ENCODE peak calls at places on chromosomes 4 and X, in five cellular contexts. One of them, this sample, is unnamed. For H3K36me3, the result is how much of the 10 kb centered on the place peaks cover.

GRCh38 chr4:172938870-172939269 is 229.7 kb upstream of the GALNT7 start:
- DNase-seq in neuronal stem cell: no peak
- DNase-seq in CD4-positive, CD25-positive, alpha-beta regulatory T cell: no peak
- DNase-seq in left ventricle myocardium inferior: no peak
- DNase-seq in OCI-LY7: no peak
- DNase-seq in this sample: no peak

GRCh38 chrX:97215166-97215565 is 331.5 kb downstream of the RPA4 start:
- DNase-seq in OCI-LY7: no peak
- DNase-seq in left ventricle myocardium inferior: no peak
- DNase-seq in CD4-positive, CD25-positive, alpha-beta regulatory T cell: no peak
- DNase-seq in neuronal stem cell: no peak
- DNase-seq in this sample: no peak

GRCh38 chrX:129743835-129744234 is 5.1 kb downstream of the XPNPEP2 start:
- DNase-seq in neuronal stem cell: no peak
- DNase-seq in CD4-positive, CD25-positive, alpha-beta regulatory T cell: no peak
- DNase-seq in left ventricle myocardium inferior: no peak
- DNase-seq in OCI-LY7: no peak
- DNase-seq in this sample: no peak

GRCh38 chr4:51825341-51825740 is 17.6 kb upstream of the DCUN1D4 start:
- DNase-seq in neuronal stem cell: no peak
- DNase-seq in OCI-LY7: no peak
- DNase-seq in CD4-positive, CD25-positive, alpha-beta regulatory T cell: no peak
- DNase-seq in left ventricle myocardium inferior: no peak
- DNase-seq in this sample: no peak

GRCh38 chrX:45697591-45697990 is 496.9 kb upstream of the DIPK2B start:
- DNase-seq in left ventricle myocardium inferior: no peak
- DNase-seq in neuronal stem cell: no peak
- DNase-seq in OCI-LY7: no peak
- DNase-seq in CD4-positive, CD25-positive, alpha-beta regulatory T cell: no peak
- DNase-seq in this sample: no peak

GRCh38 chr4:85058551-85058950 is 92.1 kb upstream of the WDFY3 start:
- DNase-seq in neuronal stem cell: no peak
- DNase-seq in CD4-positive, CD25-positive, alpha-beta regulatory T cell: no peak
- DNase-seq in left ventricle myocardium inferior: no peak
- DNase-seq in OCI-LY7: no peak
- DNase-seq in this sample: no peak

GRCh38 chr4:86359944-86360478 is at the start of gene MAPK10:
- DNase-seq in OCI-LY7: peak
- DNase-seq in left ventricle myocardium inferior: peak
- DNase-seq in CD4-positive, CD25-positive, alpha-beta regulatory T cell: peak
- DNase-seq in neuronal stem cell: peak
- DNase-seq in this sample: peak

GRCh38 chr4:145351922-145352321 is 129.7 kb upstream of the SMAD1 start:
- DNase-seq in left ventricle myocardium inferior: no peak
- DNase-seq in neuronal stem cell: no peak
- DNase-seq in CD4-positive, CD25-positive, alpha-beta regulatory T cell: no peak
- DNase-seq in OCI-LY7: no peak
- DNase-seq in this sample: no peak

GRCh38 chr4:24477919-24478318 is 106.4 kb downstream of the DHX15 start:
- DNase-seq in CD4-positive, CD25-positive, alpha-beta regulatory T cell: no peak
- DNase-seq in neuronal stem cell: no peak
- DNase-seq in OCI-LY7: no peak
- DNase-seq in left ventricle myocardium inferior: peak
- DNase-seq in this sample: peak

GRCh38 chrX:38192007-38192625 is 28.6 kb downstream of the SRPX start:
- DNase-seq in OCI-LY7: peak
- DNase-seq in CD4-positive, CD25-positive, alpha-beta regulatory T cell: no peak
- DNase-seq in neuronal stem cell: no peak
- DNase-seq in left ventricle myocardium inferior: no peak
- DNase-seq in this sample: peak

GRCh38 chr4:38368612-38369011 is 295.4 kb upstream of the KLF3 start:
- DNase-seq in CD4-positive, CD25-positive, alpha-beta regulatory T cell: no peak
- DNase-seq in left ventricle myocardium inferior: no peak
- DNase-seq in neuronal stem cell: no peak
- DNase-seq in OCI-LY7: no peak
- DNase-seq in this sample: no peak

GRCh38 chr4:53012738-53013137 is 150.6 kb downstream of the RASL11B start:
- DNase-seq in neuronal stem cell: no peak
- DNase-seq in CD4-positive, CD25-positive, alpha-beta regulatory T cell: no peak
- DNase-seq in OCI-LY7: no peak
- DNase-seq in left ventricle myocardium inferior: no peak
- DNase-seq in this sample: no peak

GRCh38 chr4:161320377-161320776 is 843.4 kb downstream of the FSTL5 start:
- DNase-seq in OCI-LY7: peak
- DNase-seq in left ventricle myocardium inferior: no peak
- DNase-seq in CD4-positive, CD25-positive, alpha-beta regulatory T cell: no peak
- DNase-seq in neuronal stem cell: peak
- DNase-seq in this sample: peak

GRCh38 chr4:56197387-56197786 is 189.9 kb downstream of the AASDH start:
- DNase-seq in neuronal stem cell: no peak
- DNase-seq in CD4-positive, CD25-positive, alpha-beta regulatory T cell: no peak
- DNase-seq in OCI-LY7: no peak
- DNase-seq in left ventricle myocardium inferior: no peak
- DNase-seq in this sample: no peak

GRCh38 chr4:80446248-80446647 is 110.7 kb downstream of the CFAP299 start:
- DNase-seq in OCI-LY7: no peak
- DNase-seq in CD4-positive, CD25-positive, alpha-beta regulatory T cell: no peak
- DNase-seq in neuronal stem cell: no peak
- DNase-seq in left ventricle myocardium inferior: no peak
- DNase-seq in this sample: no peak

GRCh38 chr4:70601422-70602039 is 9.5 kb downstream of the AMBN start:
- DNase-seq in neuronal stem cell: peak
- DNase-seq in OCI-LY7: peak
- DNase-seq in left ventricle myocardium inferior: no peak
- DNase-seq in CD4-positive, CD25-positive, alpha-beta regulatory T cell: peak
- DNase-seq in this sample: peak

GRCh38 chrX:123959281-123960063 is 2.0 kb upstream of the STAG2 start:
- DNase-seq in OCI-LY7: peak
- DNase-seq in neuronal stem cell: peak
- DNase-seq in CD4-positive, CD25-positive, alpha-beta regulatory T cell: no peak
- DNase-seq in left ventricle myocardium inferior: peak
- DNase-seq in this sample: no peak

GRCh38 chrX:103919336-103919682 is 43.1 kb upstream of the TMSB15B start:
- DNase-seq in left ventricle myocardium inferior: no peak
- DNase-seq in OCI-LY7: peak
- DNase-seq in CD4-positive, CD25-positive, alpha-beta regulatory T cell: peak
- DNase-seq in neuronal stem cell: no peak
- DNase-seq in this sample: no peak

DNA sequence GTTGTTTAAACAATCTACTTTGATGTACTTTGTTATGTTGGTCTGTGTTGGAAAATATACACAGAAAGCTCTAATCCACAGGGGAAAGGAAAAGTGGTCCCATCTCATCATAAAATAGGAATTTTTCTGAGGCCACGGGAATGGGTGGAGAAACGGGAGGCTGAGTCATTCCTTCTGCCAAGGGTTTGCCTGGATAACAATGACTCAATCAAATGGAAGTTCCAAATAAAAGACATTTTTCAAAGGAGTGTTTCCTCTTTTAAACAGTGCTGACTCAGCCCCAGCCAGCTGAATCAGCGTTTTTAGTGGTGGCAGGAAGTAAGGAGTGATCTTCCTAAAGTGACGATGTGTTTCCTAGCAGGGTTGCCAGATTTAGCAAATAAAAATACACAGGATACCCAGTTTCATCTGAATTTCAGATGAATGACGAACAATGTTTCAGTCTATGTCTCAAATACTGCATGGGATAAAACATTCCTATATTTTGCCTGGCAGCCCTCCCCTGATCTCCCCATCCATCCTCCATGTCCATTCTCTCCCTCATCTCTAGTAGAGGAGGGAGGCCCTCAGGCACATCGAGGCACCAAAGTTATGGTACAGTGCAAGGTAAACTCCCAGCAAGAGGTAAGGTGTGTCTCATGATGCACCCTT is 345.4 kb upstream of the GATB start:
- DNase-seq in CD4-positive, CD25-positive, alpha-beta regulatory T cell: no peak
- DNase-seq in left ventricle myocardium inferior: peak
- DNase-seq in OCI-LY7: no peak
- DNase-seq in neuronal stem cell: no peak
- DNase-seq in this sample: no peak
- H3K27ac ChIP-seq in CD4-positive, CD25-positive, alpha-beta regulatory T cell: no peak
- H3K27ac ChIP-seq in left ventricle myocardium inferior: peak
- H3K27ac ChIP-seq in OCI-LY7: no peak
- H3K27ac ChIP-seq in neuronal stem cell: no peak
- H3K27ac ChIP-seq in this sample: no peak

DNA sequence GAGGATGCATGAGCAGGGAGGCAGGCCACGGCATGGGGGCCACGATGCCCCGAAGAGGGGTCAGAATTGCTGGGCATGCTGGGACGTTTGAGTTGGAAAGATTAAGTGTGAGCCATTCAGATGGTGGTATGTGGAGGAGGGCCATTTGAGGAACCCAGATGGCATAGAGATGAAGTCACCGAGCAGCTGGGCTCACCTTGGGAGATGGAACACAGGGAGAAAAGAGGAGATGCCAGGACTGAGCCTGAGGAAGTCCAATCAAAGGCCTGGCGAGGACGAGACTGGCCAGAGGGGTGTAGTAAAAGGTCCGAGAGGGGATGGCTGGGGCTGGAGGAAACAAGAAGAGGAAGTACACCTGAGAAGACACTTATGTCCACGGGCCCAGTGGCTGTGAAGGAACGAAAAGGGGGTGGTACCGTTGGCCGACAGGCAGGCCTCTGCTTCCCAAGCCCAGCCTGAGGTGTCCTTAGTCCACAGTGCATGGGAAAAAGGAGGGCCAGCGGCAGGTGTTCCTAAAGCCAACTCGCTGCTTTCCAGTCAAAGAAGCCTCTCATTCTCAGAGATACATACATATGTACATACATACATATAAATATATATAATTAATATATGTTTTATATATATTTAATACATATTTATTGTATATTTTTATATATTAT is 54.6 kb upstream of the CLCN4 start:
- DNase-seq in OCI-LY7: no peak
- DNase-seq in neuronal stem cell: no peak
- DNase-seq in left ventricle myocardium inferior: no peak
- DNase-seq in CD4-positive, CD25-positive, alpha-beta regulatory T cell: no peak
- DNase-seq in this sample: no peak
- H3K36me3 ChIP-seq in OCI-LY7: under half
- H3K36me3 ChIP-seq in neuronal stem cell: under half
- H3K36me3 ChIP-seq in left ventricle myocardium inferior: under half
- H3K36me3 ChIP-seq in CD4-positive, CD25-positive, alpha-beta regulatory T cell: under half
- H3K36me3 ChIP-seq in this sample: under half

GRCh38 chrX:114903618-114904017 is 113.8 kb downstream of the IL13RA2 start:
- DNase-seq in left ventricle myocardium inferior: no peak
- DNase-seq in neuronal stem cell: no peak
- DNase-seq in OCI-LY7: no peak
- DNase-seq in CD4-positive, CD25-positive, alpha-beta regulatory T cell: no peak
- DNase-seq in this sample: no peak

GRCh38 chrX:114905251-114905650 is 112.2 kb downstream of the IL13RA2 start:
- DNase-seq in CD4-positive, CD25-positive, alpha-beta regulatory T cell: no peak
- DNase-seq in left ventricle myocardium inferior: no peak
- DNase-seq in OCI-LY7: no peak
- DNase-seq in neuronal stem cell: no peak
- DNase-seq in this sample: no peak

DNA sequence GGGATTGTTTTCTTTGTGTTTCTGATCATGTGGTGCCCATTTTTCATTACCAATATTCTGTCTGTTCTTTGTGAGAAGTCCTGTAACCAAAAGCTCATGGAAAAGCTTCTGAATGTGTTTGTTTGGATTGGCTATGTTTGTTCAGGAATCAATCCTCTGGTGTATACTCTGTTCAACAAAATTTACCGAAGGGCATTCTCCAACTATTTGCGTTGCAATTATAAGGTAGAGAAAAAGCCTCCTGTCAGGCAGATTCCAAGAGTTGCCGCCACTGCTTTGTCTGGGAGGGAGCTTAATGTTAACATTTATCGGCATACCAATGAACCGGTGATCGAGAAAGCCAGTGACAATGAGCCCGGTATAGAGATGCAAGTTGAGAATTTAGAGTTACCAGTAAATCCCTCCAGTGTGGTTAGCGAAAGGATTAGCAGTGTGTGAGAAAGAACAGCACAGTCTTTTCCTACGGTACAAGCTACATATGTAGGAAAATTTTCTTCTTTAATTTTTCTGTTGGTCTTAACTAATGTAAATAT is 110.4 kb downstream of the IL13RA2 start:
- DNase-seq in CD4-positive, CD25-positive, alpha-beta regulatory T cell: no peak
- DNase-seq in left ventricle myocardium inferior: no peak
- DNase-seq in neuronal stem cell: no peak
- DNase-seq in OCI-LY7: no peak
- DNase-seq in this sample: peak
- H3K27ac ChIP-seq in CD4-positive, CD25-positive, alpha-beta regulatory T cell: no peak
- H3K27ac ChIP-seq in left ventricle myocardium inferior: no peak
- H3K27ac ChIP-seq in neuronal stem cell: no peak
- H3K27ac ChIP-seq in OCI-LY7: no peak
- H3K27ac ChIP-seq in this sample: no peak

DNA sequence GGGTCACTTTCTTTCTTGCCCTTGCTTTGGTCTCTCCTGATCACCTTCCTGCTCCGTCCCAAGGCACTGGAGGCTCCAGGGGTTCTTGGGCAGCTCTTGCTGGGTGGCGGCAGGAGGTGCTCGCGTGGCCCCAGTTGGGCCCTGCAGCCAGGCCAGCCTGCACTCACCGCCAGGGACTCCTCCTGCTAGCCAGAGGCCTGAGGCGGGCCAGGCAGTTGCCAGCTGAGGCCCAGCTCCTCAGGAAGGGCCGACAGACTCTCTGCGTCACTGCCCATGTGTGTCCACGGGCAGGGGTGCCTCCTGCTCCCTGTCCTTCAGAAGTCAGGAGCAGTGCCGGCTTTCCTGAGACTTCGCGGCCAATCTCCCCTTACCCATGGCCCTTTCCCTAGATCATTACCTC is 9.3 kb downstream of the SUV39H1 start:
- DNase-seq in OCI-LY7: no peak
- DNase-seq in neuronal stem cell: no peak
- DNase-seq in left ventricle myocardium inferior: no peak
- DNase-seq in CD4-positive, CD25-positive, alpha-beta regulatory T cell: no peak
- DNase-seq in this sample: no peak
- H3K36me3 ChIP-seq in OCI-LY7: half or more
- H3K36me3 ChIP-seq in neuronal stem cell: under half
- H3K36me3 ChIP-seq in left ventricle myocardium inferior: under half
- H3K36me3 ChIP-seq in CD4-positive, CD25-positive, alpha-beta regulatory T cell: under half
- H3K36me3 ChIP-seq in this sample: under half

DNA sequence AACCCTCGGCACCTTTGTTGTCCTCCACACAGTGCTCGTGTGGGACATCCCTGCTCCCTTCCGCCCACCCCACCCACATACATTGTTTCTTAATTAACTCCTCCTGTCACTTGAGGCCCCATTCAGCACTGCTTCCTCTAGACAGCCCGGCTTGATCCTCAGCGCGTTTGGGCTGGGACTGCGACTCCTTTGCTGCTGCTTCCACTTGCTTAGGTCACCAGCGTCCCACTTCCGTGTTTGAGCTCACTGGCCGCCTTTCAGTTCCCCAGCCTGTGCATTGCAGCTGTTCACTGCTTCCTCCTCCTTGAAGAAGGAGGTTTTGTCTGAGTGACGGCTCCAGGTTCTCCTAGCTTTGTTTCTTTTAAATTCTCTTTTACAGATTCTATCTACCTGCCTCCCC is 16.1 kb downstream of the RNF4 start:
- DNase-seq in neuronal stem cell: no peak
- DNase-seq in OCI-LY7: peak
- DNase-seq in CD4-positive, CD25-positive, alpha-beta regulatory T cell: peak
- DNase-seq in left ventricle myocardium inferior: peak
- DNase-seq in this sample: peak
- H3K27ac ChIP-seq in neuronal stem cell: no peak
- H3K27ac ChIP-seq in OCI-LY7: peak
- H3K27ac ChIP-seq in CD4-positive, CD25-positive, alpha-beta regulatory T cell: peak
- H3K27ac ChIP-seq in left ventricle myocardium inferior: peak
- H3K27ac ChIP-seq in this sample: no peak

GRCh38 chr4:58144721-58145120 is 1034.5 kb upstream of the IGFBP7 start:
- DNase-seq in neuronal stem cell: no peak
- DNase-seq in left ventricle myocardium inferior: no peak
- DNase-seq in CD4-positive, CD25-positive, alpha-beta regulatory T cell: no peak
- DNase-seq in OCI-LY7: no peak
- DNase-seq in this sample: no peak
- H3K36me3 ChIP-seq in neuronal stem cell: under half
- H3K36me3 ChIP-seq in left ventricle myocardium inferior: under half
- H3K36me3 ChIP-seq in CD4-positive, CD25-positive, alpha-beta regulatory T cell: under half
- H3K36me3 ChIP-seq in OCI-LY7: under half
- H3K36me3 ChIP-seq in this sample: under half

This sample was measured in endodermal cell.